ENCODE peak calls at places on chromosome 1, in nine cellular contexts. O, N, T, V, P, Q, Y, K and X are unnamed samples.

GRCh38 chr1:48450505-48450904 is 21.5 kb downstream of the SPATA6 start:
- DNase-seq in O (no peak), N (no peak), T (peak), V (no peak), P (no peak), Q (no peak), Y (no peak), K (peak), X (no peak)

GRCh38 chr1:240492832-240493440 is 119.0 kb downstream of the GREM2 start:
- DNase-seq in O (peak), N (peak), T (no peak), V (peak), P (peak), Q (no peak), Y (peak), K (peak), X (no peak)

GRCh38 chr1:231053493-231054162 is 13.6 kb upstream of the FAM89A start:
- DNase-seq in O (no peak), N (peak), T (peak), V (peak), P (no peak), Q (no peak), Y (no peak), K (peak), X (no peak)

GRCh38 chr1:50976111-50976889 is 6.3 kb downstream of the CDKN2C start:
- DNase-seq in O (no peak), N (no peak), T (peak), V (no peak), P (peak), Q (no peak), Y (peak), K (no peak), X (peak)

GRCh38 chr1:153532161-153532560 is 3.6 kb downstream of the S100A6 start:
- DNase-seq in O (no peak), N (no peak), T (no peak), V (no peak), P (no peak), Q (no peak), Y (no peak), K (no peak), X (no peak)

GRCh38 chr1:924619-925323 is 1.0 kb downstream of the SAMD11 start:
- DNase-seq in O (no peak), N (peak), T (peak), V (peak), P (peak), Q (peak), Y (peak), K (peak), X (no peak)

GRCh38 chr1:171965802-171966201 is 124.5 kb downstream of the DNM3 start:
- DNase-seq in O (no peak), N (peak), T (no peak), V (peak), P (no peak), Q (no peak), Y (no peak), K (peak), X (no peak)

GRCh38 chr1:236645016-236645680 is 40.8 kb upstream of the HEATR1 start:
- DNase-seq in O (no peak), N (no peak), T (no peak), V (no peak), P (no peak), Q (no peak), Y (no peak), K (no peak), X (no peak)

GRCh38 chr1:240693036-240693435 is 81.1 kb upstream of the GREM2 start:
- DNase-seq in O (no peak), N (no peak), T (no peak), V (no peak), P (no peak), Q (no peak), Y (no peak), K (no peak), X (no peak)

GRCh38 chr1:247638781-247639180 is 33.4 kb downstream of the OR2G3 start:
- DNase-seq in O (no peak), N (no peak), T (peak), V (no peak), P (no peak), Q (no peak), Y (no peak), K (no peak), X (no peak)

GRCh38 chr1:47207811-47208373 is 18.1 kb upstream of the PDZK1IP1 start:
- DNase-seq in O (no peak), N (no peak), T (peak), V (no peak), P (no peak), Q (no peak), Y (no peak), K (no peak), X (no peak)

GRCh38 chr1:31372051-31372450 is 825 bp downstream of the FABP3 start:
- DNase-seq in O (no peak), N (no peak), T (no peak), V (no peak), P (no peak), Q (no peak), Y (no peak), K (no peak), X (no peak)

GRCh38 chr1:149936992-149937705 is 470 bp upstream of the MTMR11 start:
- DNase-seq in O (peak), N (peak), T (peak), V (peak), P (peak), Q (peak), Y (no peak), K (peak), X (no peak)
- H3K4me3 ChIP-seq in O (no peak), N (peak), T (peak), V (peak), P (peak), Q (peak), Y (peak), K (peak), X (no peak)

DNA sequence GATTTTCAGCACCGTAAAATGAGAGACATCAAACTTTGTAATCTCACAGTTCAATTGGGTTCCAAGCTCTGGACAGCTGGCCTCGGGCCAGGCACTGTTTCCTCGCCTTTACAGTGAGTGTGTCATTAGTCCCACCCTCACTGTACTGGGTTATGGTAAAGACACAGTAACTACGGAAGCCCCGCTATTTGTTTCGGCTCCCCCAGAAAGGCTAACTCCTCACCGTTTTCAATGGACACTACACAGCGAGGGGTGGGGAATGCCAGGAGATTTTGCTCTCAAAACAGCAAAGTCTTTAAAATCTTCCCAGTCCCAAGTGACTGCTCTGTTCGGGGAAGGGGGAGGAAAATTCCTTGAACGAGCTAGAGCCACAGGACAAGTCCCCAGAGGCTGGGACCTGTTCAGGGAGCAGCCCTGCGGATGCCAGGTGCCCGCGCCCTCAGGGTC is 757 bp upstream of the SPSB1 start:
- DNase-seq in O (no peak), N (peak), T (peak), V (peak), P (peak), Q (no peak), Y (no peak), K (peak), X (no peak)
- H3K4me2 ChIP-seq in O (peak), N (peak), T (peak), V (peak), P (peak), Q (peak), Y (peak), K (peak), X (peak)

DNA sequence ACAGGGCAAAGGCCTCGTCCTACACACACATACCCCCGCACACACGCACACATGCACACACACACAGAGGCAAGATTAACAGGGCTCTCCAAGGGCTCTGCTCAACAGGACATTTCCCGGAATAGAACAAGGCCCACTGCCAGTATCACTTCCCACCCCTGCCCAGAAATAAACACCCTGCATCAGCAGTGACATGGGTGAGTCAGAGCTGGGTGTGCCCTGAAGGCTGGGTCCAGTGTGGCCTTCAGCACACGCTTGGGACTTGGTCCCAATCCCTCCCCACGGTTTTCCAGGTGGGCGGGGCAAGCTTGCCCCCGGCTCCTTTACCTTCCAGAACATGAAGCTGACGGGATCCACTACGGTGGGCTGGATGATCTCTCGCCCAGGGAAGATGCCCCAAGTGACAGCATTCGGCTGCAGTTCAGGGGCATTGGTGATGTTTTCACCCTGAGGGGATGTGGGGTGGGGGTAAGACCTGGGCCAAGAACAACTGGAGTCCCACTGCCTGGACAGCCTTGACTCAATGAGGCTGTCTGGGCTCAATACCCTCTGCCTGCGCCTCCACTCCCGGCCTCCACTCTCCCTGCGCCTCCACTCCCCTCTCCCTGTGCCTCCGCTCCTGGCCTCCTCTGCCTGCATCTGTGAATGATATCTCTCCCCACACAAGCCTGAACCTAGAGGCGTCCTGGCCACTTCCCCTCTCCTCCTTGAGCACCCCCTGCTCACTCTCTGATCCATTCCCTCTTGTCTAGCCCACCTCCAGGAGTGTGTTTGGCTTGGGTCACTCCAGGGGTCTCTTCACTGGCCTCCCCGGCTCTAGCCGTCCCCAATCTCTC is 14.7 kb downstream of the MTHFR start:
- DNase-seq in O (peak), N (peak), T (peak), V (peak), P (no peak), Q (no peak), Y (no peak), K (peak), X (no peak)
- H3K4me3 ChIP-seq in O (no peak), N (no peak), T (no peak), V (no peak), P (no peak), Q (no peak), Y (no peak), K (peak), X (no peak)

GRCh38 chr1:67888707-67889106 is 55.4 kb upstream of the GNG12 start:
- DNase-seq in O (peak), N (peak), T (no peak), V (peak), P (peak), Q (no peak), Y (no peak), K (peak), X (no peak)
- H3K4me2 ChIP-seq in O (peak), N (peak), T (no peak), V (peak), P (no peak), Q (no peak), Y (no peak), K (peak), X (no peak)

GRCh38 chr1:186615332-186615731 is 64.9 kb downstream of the PTGS2 start:
- DNase-seq in O (no peak), N (no peak), T (no peak), V (no peak), P (no peak), Q (no peak), Y (no peak), K (no peak), X (no peak)

GRCh38 chr1:186620951-186621350 is 59.3 kb downstream of the PTGS2 start:
- DNase-seq in O (no peak), N (peak), T (peak), V (peak), P (no peak), Q (no peak), Y (no peak), K (peak), X (no peak)

GRCh38 chr1:186623547-186623946 is 56.7 kb downstream of the PTGS2 start:
- DNase-seq in O (no peak), N (no peak), T (no peak), V (no peak), P (no peak), Q (no peak), Y (no peak), K (no peak), X (no peak)

GRCh38 chr1:186620526-186620925 is 59.7 kb downstream of the PTGS2 start:
- DNase-seq in O (no peak), N (no peak), T (no peak), V (no peak), P (no peak), Q (no peak), Y (no peak), K (no peak), X (no peak)

DNA sequence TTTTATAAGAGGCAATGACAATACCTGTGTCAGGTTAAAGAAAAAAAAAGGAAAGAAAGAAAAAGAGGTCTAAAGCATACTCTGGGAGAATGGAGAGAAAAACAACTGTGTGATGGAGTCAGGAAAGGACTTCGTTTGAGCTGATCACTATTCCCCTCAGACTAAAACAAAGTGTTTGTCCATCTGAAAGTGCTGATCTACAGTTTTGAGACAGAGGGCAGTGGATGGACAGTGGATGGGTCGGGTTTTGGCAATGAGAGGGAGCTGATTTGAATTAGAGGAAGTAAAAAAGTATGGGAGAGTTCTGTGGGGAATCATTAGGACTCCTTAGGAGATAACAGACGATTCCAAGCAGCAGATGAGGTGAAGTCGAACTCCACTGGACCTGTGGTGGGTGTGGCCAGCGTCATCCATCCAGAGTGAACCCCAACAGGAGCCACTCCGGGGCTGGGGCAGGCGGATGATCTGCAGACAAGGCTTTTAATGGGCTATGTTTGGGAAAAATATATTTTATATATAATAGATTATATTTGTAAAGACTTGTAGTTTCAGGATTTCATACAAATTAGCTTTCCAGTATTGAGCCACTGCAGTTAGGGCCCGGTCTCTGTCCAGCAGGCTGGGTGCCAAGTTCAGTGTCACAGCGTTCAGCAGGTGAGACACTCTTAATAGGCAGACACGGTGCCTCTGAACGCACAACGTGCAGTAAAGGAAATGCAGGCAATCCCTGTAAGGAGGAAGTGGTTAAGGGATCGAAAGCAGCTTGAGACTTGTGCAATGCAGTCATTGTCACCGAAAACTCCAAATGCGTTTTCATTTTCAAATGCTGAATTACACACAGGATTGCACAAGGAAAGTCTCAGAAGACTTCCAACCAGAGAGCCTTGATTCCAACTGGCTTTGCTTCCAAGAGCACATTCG is 62.1 kb downstream of the PTGS2 start:
- DNase-seq in O (peak), N (no peak), T (peak), V (peak), P (peak), Q (no peak), Y (no peak), K (no peak), X (peak)
- H3K4me3 ChIP-seq in O (no peak), N (no peak), T (peak), V (no peak), P (no peak), Q (peak), Y (no peak), K (peak), X (peak)

GRCh38 chr1:52238887-52239707 is 97.2 kb downstream of the ZFYVE9 start:
- DNase-seq in O (peak), N (peak), T (peak), V (no peak), P (no peak), Q (no peak), Y (no peak), K (peak), X (no peak)
- H3K4me2 ChIP-seq in O (no peak), N (peak), T (peak), V (peak), P (no peak), Q (no peak), Y (no peak), K (no peak), X (no peak)

GRCh38 chr1:53061123-53061858 is 722 bp upstream of the PODN start:
- DNase-seq in O (no peak), N (no peak), T (no peak), V (no peak), P (no peak), Q (no peak), Y (peak), K (no peak), X (no peak)

GRCh38 chr1:53062731-53063591 is 948 bp downstream of the PODN start:
- DNase-seq in O (no peak), N (no peak), T (no peak), V (no peak), P (peak), Q (no peak), Y (peak), K (peak), X (no peak)

GRCh38 chr1:53063744-53064515 is 1.9 kb downstream of the PODN start:
- DNase-seq in O (no peak), N (no peak), T (no peak), V (no peak), P (no peak), Q (no peak), Y (peak), K (no peak), X (no peak)

GRCh38 chr1:53060580-53060979 is 1.4 kb upstream of the PODN start:
- DNase-seq in O (no peak), N (peak), T (no peak), V (peak), P (no peak), Q (no peak), Y (no peak), K (no peak), X (no peak)

GRCh38 chr1:53061859-53062714 is at the start of gene PODN:
- DNase-seq in O (no peak), N (no peak), T (no peak), V (no peak), P (peak), Q (no peak), Y (peak), K (peak), X (no peak)
- H3K4me3 ChIP-seq in O (peak), N (peak), T (no peak), V (peak), P (peak), Q (no peak), Y (peak), K (peak), X (no peak)

DNA sequence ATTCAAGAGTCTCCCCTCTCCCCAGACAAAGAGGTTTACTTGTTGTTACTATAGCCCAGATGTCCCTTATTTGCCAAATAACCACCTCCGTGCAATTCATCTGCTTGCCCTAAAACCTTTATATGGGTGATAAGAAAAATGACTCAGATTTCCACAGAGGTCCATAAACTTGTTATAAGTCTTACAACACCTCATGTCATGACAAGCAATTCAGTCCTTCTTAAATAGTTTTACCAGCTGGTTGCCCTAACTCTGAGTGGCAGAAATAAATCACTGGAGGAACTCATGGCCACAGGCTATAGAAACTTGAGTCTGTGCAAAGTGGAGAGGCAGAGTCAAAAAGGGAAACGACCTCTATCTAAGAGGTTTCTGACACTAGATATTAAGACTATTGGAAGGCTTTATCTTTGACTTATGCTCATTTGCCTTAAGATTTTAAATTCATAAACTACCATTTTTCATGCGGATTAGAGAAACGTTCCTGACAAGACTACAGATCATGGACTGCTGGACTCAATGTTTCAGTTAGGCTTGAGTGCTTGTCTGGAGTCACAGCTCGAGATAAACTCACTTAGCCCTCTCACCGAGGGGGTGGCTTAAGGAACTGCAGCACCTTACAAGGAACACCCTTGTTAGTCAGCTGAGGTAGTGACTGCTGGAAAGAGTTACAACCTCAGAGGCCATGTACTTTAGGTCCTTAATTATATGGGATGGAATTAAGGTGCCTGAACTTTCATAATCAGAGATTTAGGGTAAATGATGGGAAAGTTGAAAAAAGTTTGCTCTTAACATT is 662.5 kb upstream of the USP24 start:
- DNase-seq in O (no peak), N (peak), T (peak), V (no peak), P (no peak), Q (peak), Y (no peak), K (peak), X (no peak)
- H3K4me2 ChIP-seq in O (no peak), N (no peak), T (no peak), V (no peak), P (no peak), Q (no peak), Y (no peak), K (no peak), X (no peak)